ENCODE peak calls at places on chromosome 10, in four cellular contexts. D, X, J and B are unnamed samples.

GRCh38 chr10:111084346-111085255 is 7.8 kb downstream of the ADRA2A start:
- DNase-seq in D (no peak), X (no peak), J (no peak), B (no peak)

GRCh38 chr10:60123172-60123571 is 216.8 kb upstream of the CCDC6 start:
- DNase-seq in D (no peak), X (no peak), J (no peak), B (no peak)

GRCh38 chr10:63819753-63820347 is 298.6 kb downstream of the REEP3 start:
- DNase-seq in D (no peak), X (no peak), J (peak; percentile 61), B (no peak)

GRCh38 chr10:45001382-45002148 is 842 bp downstream of the ZNF22 start:
- DNase-seq in D (peak; percentile 13), X (peak; percentile 46), J (peak; percentile 70), B (peak; percentile 16)

GRCh38 chr10:128318868-128319267 is 192.6 kb upstream of the MKI67 start:
- DNase-seq in D (no peak), X (no peak), J (no peak), B (no peak)

GRCh38 chr10:79136227-79137005 is 67.7 kb downstream of the ZMIZ1 start:
- DNase-seq in D (no peak), X (no peak), J (no peak), B (no peak)

GRCh38 chr10:113616244-113617074 is 47.4 kb downstream of the NRAP start:
- DNase-seq in D (no peak), X (no peak), J (no peak), B (no peak)

GRCh38 chr10:75430000-75430763 is 1.2 kb upstream of the LRMDA start:
- DNase-seq in D (no peak), X (no peak), J (peak; percentile 70), B (no peak)

GRCh38 chr10:45580371-45580770 is 92.2 kb downstream of the ZFAND4 start:
- DNase-seq in D (no peak), X (no peak), J (no peak), B (no peak)

GRCh38 chr10:120369831-120370230 is 87.2 kb upstream of the PLPP4 start:
- DNase-seq in D (no peak), X (no peak), J (no peak), B (no peak)

GRCh38 chr10:110758898-110759297 is 112.8 kb upstream of the PDCD4 start:
- DNase-seq in D (no peak), X (no peak), J (no peak), B (no peak)

GRCh38 chr10:132931258-132931657 is 11.1 kb downstream of the CFAP46 start:
- DNase-seq in D (no peak), X (no peak), J (no peak), B (no peak)

GRCh38 chr10:130485241-130485957 is 349.2 kb downstream of the GLRX3 start:
- DNase-seq in D (no peak), X (no peak), J (no peak), B (no peak)

GRCh38 chr10:88931548-88931947 is 21.0 kb downstream of the ACTA2 start:
- DNase-seq in D (no peak), X (no peak), J (no peak), B (no peak)